ENCODE peak calls at places on chromosomes 5 and 9, in four cellular contexts. One of them, this sample, is unnamed.

GRCh38 chr5:31537856-31538255 is 5.8 kb downstream of the C5orf22 start:
- DNase-seq in astrocyte of the cerebellum: no peak
- DNase-seq in fibroblast of the aortic adventitia: peak
- DNase-seq in thoracic aorta: no peak
- DNase-seq in this sample: no peak

GRCh38 chr5:173794901-173795416 is 93.2 kb upstream of the CPEB4 start:
- DNase-seq in astrocyte of the cerebellum: no peak
- DNase-seq in fibroblast of the aortic adventitia: no peak
- DNase-seq in thoracic aorta: no peak
- DNase-seq in this sample: no peak

GRCh38 chr5:81132381-81132780 is 100.7 kb upstream of the CKMT2 start:
- DNase-seq in astrocyte of the cerebellum: no peak
- DNase-seq in fibroblast of the aortic adventitia: no peak
- DNase-seq in thoracic aorta: no peak
- DNase-seq in this sample: no peak

GRCh38 chr9:134709512-134710270 is 68.1 kb downstream of the COL5A1 start:
- DNase-seq in astrocyte of the cerebellum: no peak
- DNase-seq in fibroblast of the aortic adventitia: peak
- DNase-seq in thoracic aorta: no peak
- DNase-seq in this sample: no peak

GRCh38 chr9:3277200-3277599 is 248.6 kb downstream of the RFX3 start:
- DNase-seq in astrocyte of the cerebellum: no peak
- DNase-seq in fibroblast of the aortic adventitia: no peak
- DNase-seq in thoracic aorta: no peak
- DNase-seq in this sample: peak

GRCh38 chr5:103895738-103896137 is 333.1 kb upstream of the NUDT12 start:
- DNase-seq in astrocyte of the cerebellum: no peak
- DNase-seq in fibroblast of the aortic adventitia: no peak
- DNase-seq in thoracic aorta: no peak
- DNase-seq in this sample: no peak

GRCh38 chr9:127776919-127777280 is 1.6 kb downstream of the SH2D3C start:
- DNase-seq in astrocyte of the cerebellum: no peak
- DNase-seq in fibroblast of the aortic adventitia: no peak
- DNase-seq in thoracic aorta: no peak
- DNase-seq in this sample: no peak

GRCh38 chr9:68560131-68560844 is 19.6 kb upstream of the TMEM252 start:
- DNase-seq in astrocyte of the cerebellum: no peak
- DNase-seq in fibroblast of the aortic adventitia: peak
- DNase-seq in thoracic aorta: peak
- DNase-seq in this sample: peak

GRCh38 chr9:18437315-18438200 is 36.4 kb upstream of the ADAMTSL1 start:
- DNase-seq in astrocyte of the cerebellum: no peak
- DNase-seq in fibroblast of the aortic adventitia: peak
- DNase-seq in thoracic aorta: peak
- DNase-seq in this sample: no peak

GRCh38 chr9:34337404-34337803 is 8.0 kb downstream of the NUDT2 start:
- DNase-seq in astrocyte of the cerebellum: no peak
- DNase-seq in fibroblast of the aortic adventitia: no peak
- DNase-seq in thoracic aorta: no peak
- DNase-seq in this sample: no peak

GRCh38 chr9:11023201-11023600 is 410.4 kb upstream of the PTPRD start:
- DNase-seq in astrocyte of the cerebellum: no peak
- DNase-seq in fibroblast of the aortic adventitia: no peak
- DNase-seq in thoracic aorta: no peak
- DNase-seq in this sample: no peak

GRCh38 chr5:151670953-151671636 is 15.6 kb downstream of the SPARC start:
- DNase-seq in astrocyte of the cerebellum: no peak
- DNase-seq in fibroblast of the aortic adventitia: peak
- DNase-seq in thoracic aorta: peak
- DNase-seq in this sample: no peak

GRCh38 chr5:179258922-179259730 is 86.1 kb downstream of the ADAMTS2 start:
- DNase-seq in astrocyte of the cerebellum: peak
- DNase-seq in fibroblast of the aortic adventitia: peak
- DNase-seq in thoracic aorta: no peak
- DNase-seq in this sample: no peak

GRCh38 chr5:35681911-35682310 is 64.2 kb downstream of the SPEF2 start:
- DNase-seq in astrocyte of the cerebellum: no peak
- DNase-seq in fibroblast of the aortic adventitia: no peak
- DNase-seq in thoracic aorta: no peak
- DNase-seq in this sample: no peak

GRCh38 chr5:134101686-134102439 is 12.6 kb upstream of the TCF7 start:
- DNase-seq in astrocyte of the cerebellum: no peak
- DNase-seq in fibroblast of the aortic adventitia: peak
- DNase-seq in thoracic aorta: no peak
- DNase-seq in this sample: peak

GRCh38 chr9:114027159-114027895 is 50.8 kb downstream of the AMBP start:
- DNase-seq in astrocyte of the cerebellum: no peak
- DNase-seq in fibroblast of the aortic adventitia: no peak
- DNase-seq in thoracic aorta: no peak
- DNase-seq in this sample: no peak

GRCh38 chr5:156322666-156323065 is 4.3 kb upstream of the SGCD start:
- DNase-seq in astrocyte of the cerebellum: no peak
- DNase-seq in fibroblast of the aortic adventitia: no peak
- DNase-seq in thoracic aorta: no peak
- DNase-seq in this sample: no peak

GRCh38 chr9:82488702-82489578 is 500.4 kb downstream of the SPATA31D1 start:
- DNase-seq in astrocyte of the cerebellum: peak
- DNase-seq in fibroblast of the aortic adventitia: peak
- DNase-seq in thoracic aorta: no peak
- DNase-seq in this sample: no peak

GRCh38 chr9:95155211-95155610 is 162.3 kb downstream of the FANCC start:
- DNase-seq in astrocyte of the cerebellum: no peak
- DNase-seq in fibroblast of the aortic adventitia: no peak
- DNase-seq in thoracic aorta: no peak
- DNase-seq in this sample: no peak

GRCh38 chr5:169906745-169907649 is 73.3 kb downstream of the INSYN2B start:
- DNase-seq in astrocyte of the cerebellum: no peak
- DNase-seq in fibroblast of the aortic adventitia: peak
- DNase-seq in thoracic aorta: no peak
- DNase-seq in this sample: no peak

GRCh38 chr9:17009071-17009470 is 125.8 kb upstream of the CNTLN start:
- DNase-seq in astrocyte of the cerebellum: no peak
- DNase-seq in fibroblast of the aortic adventitia: no peak
- DNase-seq in thoracic aorta: no peak
- DNase-seq in this sample: no peak

GRCh38 chr9:106403081-106403480 is 459.9 kb upstream of the ZNF462 start:
- DNase-seq in astrocyte of the cerebellum: no peak
- DNase-seq in fibroblast of the aortic adventitia: no peak
- DNase-seq in thoracic aorta: no peak
- DNase-seq in this sample: no peak

GRCh38 chr9:28805197-28805596 is 1231.9 kb upstream of the C9orf72 start:
- DNase-seq in astrocyte of the cerebellum: no peak
- DNase-seq in fibroblast of the aortic adventitia: no peak
- DNase-seq in thoracic aorta: no peak
- DNase-seq in this sample: no peak

GRCh38 chr9:116635908-116636307 is 51.2 kb upstream of the TRIM32 start:
- DNase-seq in astrocyte of the cerebellum: no peak
- DNase-seq in fibroblast of the aortic adventitia: no peak
- DNase-seq in thoracic aorta: no peak
- DNase-seq in this sample: no peak

GRCh38 chr5:127492854-127493738 is 24.3 kb upstream of the PRRC1 start:
- DNase-seq in astrocyte of the cerebellum: peak
- DNase-seq in fibroblast of the aortic adventitia: peak
- DNase-seq in thoracic aorta: no peak
- DNase-seq in this sample: peak

GRCh38 chr9:99867536-99867935 is 38.9 kb upstream of the STX17 start:
- DNase-seq in astrocyte of the cerebellum: no peak
- DNase-seq in fibroblast of the aortic adventitia: no peak
- DNase-seq in thoracic aorta: no peak
- DNase-seq in this sample: no peak

GRCh38 chr5:36722913-36723312 is 116.5 kb downstream of the SLC1A3 start:
- DNase-seq in astrocyte of the cerebellum: no peak
- DNase-seq in fibroblast of the aortic adventitia: no peak
- DNase-seq in thoracic aorta: no peak
- DNase-seq in this sample: no peak
- H3K4me3 ChIP-seq in astrocyte of the cerebellum: no peak
- H3K4me3 ChIP-seq in fibroblast of the aortic adventitia: no peak
- H3K4me3 ChIP-seq in thoracic aorta: no peak
- H3K4me3 ChIP-seq in this sample: no peak

GRCh38 chr5:141182248-141182647 is at the start of gene PCDHB16:
- DNase-seq in astrocyte of the cerebellum: no peak
- DNase-seq in fibroblast of the aortic adventitia: peak
- DNase-seq in thoracic aorta: no peak
- DNase-seq in this sample: peak
- H3K4me3 ChIP-seq in astrocyte of the cerebellum: no peak
- H3K4me3 ChIP-seq in fibroblast of the aortic adventitia: peak
- H3K4me3 ChIP-seq in thoracic aorta: peak
- H3K4me3 ChIP-seq in this sample: no peak

DNA sequence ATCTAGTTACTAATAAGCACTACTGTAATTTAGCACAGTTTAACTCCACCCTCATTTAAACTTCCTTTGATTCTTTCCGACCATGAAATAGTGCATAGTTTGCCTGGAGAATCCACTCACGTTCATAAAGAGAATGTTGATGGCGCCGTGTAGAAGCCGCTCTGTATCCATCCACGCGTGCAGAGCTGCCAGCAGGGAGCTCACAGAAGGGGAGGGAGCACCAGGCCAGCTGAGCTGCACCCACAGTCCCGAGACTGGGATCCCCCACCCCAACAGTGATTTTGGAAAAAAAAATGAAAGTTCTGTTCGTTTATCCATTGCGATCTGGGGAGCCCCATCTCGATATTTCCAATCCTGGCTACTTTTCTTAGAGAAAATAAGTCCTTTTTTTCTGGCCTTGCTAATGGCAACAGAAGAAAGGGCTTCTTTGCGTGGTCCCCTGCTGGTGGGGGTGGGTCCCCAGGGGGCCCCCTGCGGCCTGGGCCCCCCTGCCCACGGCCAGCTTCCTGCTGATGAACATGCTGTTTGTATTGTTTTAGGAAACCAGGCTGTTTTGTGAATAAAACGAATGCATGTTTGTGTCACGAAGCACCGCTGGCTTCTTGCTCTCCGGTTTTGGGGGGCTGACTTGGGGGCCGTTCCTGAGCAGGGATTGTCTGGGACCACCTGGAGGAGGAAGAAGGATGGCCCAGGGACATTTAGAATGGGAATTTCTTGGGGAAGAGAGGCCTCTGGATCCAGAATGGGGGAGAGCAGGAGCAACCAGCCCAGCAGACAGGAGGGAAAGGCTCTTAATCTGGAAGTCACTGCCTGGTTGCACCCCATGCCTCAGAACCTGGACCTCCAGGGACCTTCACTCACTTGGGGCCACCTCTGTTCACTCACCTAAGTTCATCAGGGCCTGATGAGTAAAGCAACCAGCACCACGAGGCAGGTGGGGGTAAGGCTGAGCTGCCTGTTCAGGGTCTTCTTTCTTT is 35.4 kb downstream of the CXXC5 start:
- DNase-seq in astrocyte of the cerebellum: no peak
- DNase-seq in fibroblast of the aortic adventitia: no peak
- DNase-seq in thoracic aorta: no peak
- DNase-seq in this sample: no peak
- H3K4me3 ChIP-seq in astrocyte of the cerebellum: no peak
- H3K4me3 ChIP-seq in fibroblast of the aortic adventitia: no peak
- H3K4me3 ChIP-seq in thoracic aorta: no peak
- H3K4me3 ChIP-seq in this sample: no peak

GRCh38 chr9:136743639-136744211 is 985 bp upstream of the LCN10 start:
- DNase-seq in astrocyte of the cerebellum: no peak
- DNase-seq in fibroblast of the aortic adventitia: no peak
- DNase-seq in thoracic aorta: no peak
- DNase-seq in this sample: no peak

GRCh38 chr9:136744747-136745146 is 2.0 kb upstream of the LCN10 start:
- DNase-seq in astrocyte of the cerebellum: no peak
- DNase-seq in fibroblast of the aortic adventitia: no peak
- DNase-seq in thoracic aorta: no peak
- DNase-seq in this sample: no peak

GRCh38 chr9:136747161-136748060 is 914 bp downstream of the LCN6 start:
- DNase-seq in astrocyte of the cerebellum: no peak
- DNase-seq in fibroblast of the aortic adventitia: no peak
- DNase-seq in thoracic aorta: no peak
- DNase-seq in this sample: no peak

GRCh38 chr9:136746621-136747020 is 1.7 kb downstream of the LCN6 start:
- DNase-seq in astrocyte of the cerebellum: no peak
- DNase-seq in fibroblast of the aortic adventitia: no peak
- DNase-seq in thoracic aorta: no peak
- DNase-seq in this sample: no peak

DNA sequence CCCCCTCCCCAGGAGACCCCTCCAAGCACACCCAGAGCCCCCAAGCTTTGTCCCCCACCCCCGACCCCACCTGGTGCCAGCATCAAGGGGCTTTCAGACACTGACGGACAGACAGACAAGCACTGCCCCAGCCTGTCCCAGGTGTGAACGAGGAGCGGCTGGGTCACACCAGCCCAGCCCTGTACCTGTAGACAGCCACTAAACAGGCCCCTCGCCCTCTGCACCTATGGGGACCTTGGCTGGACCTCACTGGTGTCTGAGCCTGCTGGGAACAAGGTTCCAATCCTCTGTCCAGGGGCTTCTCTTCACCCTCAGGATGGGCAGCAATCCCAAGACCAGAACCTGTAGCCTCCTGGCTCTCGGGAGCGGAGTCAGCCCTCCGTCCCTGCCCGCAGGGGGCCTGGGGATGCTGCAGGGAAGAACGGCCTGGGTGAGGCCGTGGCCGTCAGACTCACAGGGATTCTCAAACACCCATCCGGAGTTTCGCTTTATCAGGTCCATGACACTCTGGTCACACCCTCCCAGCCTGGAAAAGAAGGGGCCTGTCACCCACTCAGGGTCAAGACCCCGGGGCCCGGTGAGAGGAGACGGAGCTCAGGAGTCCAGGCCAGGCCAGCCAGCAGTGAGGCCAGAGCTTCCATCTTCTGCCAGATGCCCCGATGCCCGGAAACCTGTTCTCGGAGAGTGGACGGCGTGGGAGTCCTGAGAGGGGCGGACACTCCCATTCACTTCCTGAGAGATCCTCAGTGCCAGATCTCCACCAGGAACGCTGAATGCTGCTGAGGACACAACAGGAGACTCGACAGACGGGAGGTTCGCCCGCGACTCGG is 2.7 kb downstream of the LCN6 start:
- DNase-seq in astrocyte of the cerebellum: no peak
- DNase-seq in fibroblast of the aortic adventitia: no peak
- DNase-seq in thoracic aorta: no peak
- DNase-seq in this sample: no peak
- H3K4me3 ChIP-seq in astrocyte of the cerebellum: no peak
- H3K4me3 ChIP-seq in fibroblast of the aortic adventitia: no peak
- H3K4me3 ChIP-seq in thoracic aorta: no peak
- H3K4me3 ChIP-seq in this sample: no peak

GRCh38 chr9:79975471-79976316 is 403.9 kb downstream of the TLE4 start:
- DNase-seq in astrocyte of the cerebellum: no peak
- DNase-seq in fibroblast of the aortic adventitia: no peak
- DNase-seq in thoracic aorta: no peak
- DNase-seq in this sample: no peak
- H3K4me3 ChIP-seq in astrocyte of the cerebellum: no peak
- H3K4me3 ChIP-seq in fibroblast of the aortic adventitia: no peak
- H3K4me3 ChIP-seq in thoracic aorta: no peak
- H3K4me3 ChIP-seq in this sample: no peak

This sample was measured in Jurkat, Clone E6-1.